ENCODE peak calls at places on chromosome 22, in four cellular contexts. V is GM23248, H is fibroblast of lung, Q is SK-N-SH. Y is an unnamed sample.

GRCh38 chr22:42696331-42696967 is 24.2 kb downstream of the A4GALT start:
- DNase-seq in Q (no peak), V (no peak), H (no peak), Y (no peak)

GRCh38 chr22:38725900-38726655 is 20.3 kb downstream of the GTPBP1 start:
- DNase-seq in V (no peak), H (no peak), Q (no peak), Y (no peak)

GRCh38 chr22:25102722-25103121 is 96.9 kb upstream of the CRYBB3 start:
- DNase-seq in Q (no peak), H (no peak), V (no peak), Y (no peak)

GRCh38 chr22:38906024-38906423 is 34.0 kb upstream of the CBX6 start:
- DNase-seq in Q (no peak), V (no peak), H (no peak), Y (no peak)

GRCh38 chr22:46674367-46674781 is 54.2 kb downstream of the GRAMD4 start:
- DNase-seq in Q (no peak), H (no peak), V (no peak), Y (no peak)

GRCh38 chr22:44710474-44711235 is 8.7 kb downstream of the PRR5 start:
- DNase-seq in Q (no peak), H (no peak), V (no peak), Y (no peak)

GRCh38 chr22:39690901-39691620 is 120.5 kb downstream of the CACNA1I start:
- DNase-seq in Q (peak), V (peak), H (no peak), Y (peak)

GRCh38 chr22:25357606-25358420 is 138.4 kb downstream of the CRYBB2 start:
- DNase-seq in H (no peak), V (no peak), Q (no peak), Y (no peak)

GRCh38 chr22:38948181-38948940 is 9.0 kb upstream of the APOBEC3A start:
- DNase-seq in Q (no peak), V (no peak), H (no peak), Y (peak)

GRCh38 chr22:33110562-33111163 is 52.5 kb upstream of the SYN3 start:
- DNase-seq in Q (no peak), H (no peak), V (peak), Y (no peak)

GRCh38 chr22:37733625-37734401 is 37.0 kb downstream of the TRIOBP start:
- DNase-seq in Q (no peak), V (no peak), H (no peak), Y (no peak)

GRCh38 chr22:32847067-32847491 is 45.6 kb downstream of the TIMP3 start:
- DNase-seq in Q (no peak), H (no peak), V (peak), Y (no peak)

GRCh38 chr22:19271856-19272535 is 19.5 kb downstream of the CLTCL1 start:
- DNase-seq in V (no peak), Q (no peak), H (no peak), Y (no peak)

GRCh38 chr22:25555506-25556060 is 8.9 kb upstream of the GRK3 start:
- DNase-seq in H (no peak), Q (no peak), V (no peak), Y (no peak)

GRCh38 chr22:35578836-35579575 is 38.1 kb downstream of the MB start:
- DNase-seq in Q (no peak), H (no peak), V (no peak), Y (no peak)

GRCh38 chr22:37273126-37273845 is 9.0 kb upstream of the CYTH4 start:
- DNase-seq in H (peak), Q (no peak), V (peak), Y (no peak)

GRCh38 chr22:33362702-33363101 is 304.5 kb upstream of the SYN3 start:
- DNase-seq in V (no peak), H (no peak), Q (no peak), Y (no peak)

GRCh38 chr22:45329536-45329936 is 19.8 kb downstream of the FAM118A start:
- DNase-seq in Q (peak), H (no peak), V (no peak), Y (no peak)

GRCh38 chr22:33539902-33540751 is 380.1 kb downstream of the LARGE1 start:
- DNase-seq in V (peak), H (peak), Q (no peak), Y (no peak)

GRCh38 chr22:22721681-22722309 is 77.4 kb downstream of the GGTLC2 start:
- DNase-seq in Q (no peak), H (peak), V (peak), Y (no peak)

GRCh38 chr22:44100411-44100810 is 76.3 kb downstream of the PARVB start:
- DNase-seq in H (no peak), V (no peak), Q (no peak), Y (no peak)

GRCh38 chr22:50210378-50211139 is 9.7 kb downstream of the SELENOO start:
- DNase-seq in H (no peak), V (no peak), Q (no peak), Y (no peak)
- H2AFZ ChIP-seq in H (no peak), V (no peak), Q (no peak), Y (no peak)

GRCh38 chr22:27711756-27712155 is 89.8 kb downstream of the MN1 start:
- DNase-seq in Q (no peak), H (no peak), V (no peak), Y (no peak)

GRCh38 chr22:27717094-27717493 is 84.5 kb downstream of the MN1 start:
- DNase-seq in V (no peak), Q (no peak), H (no peak), Y (no peak)

GRCh38 chr22:27716074-27716473 is 85.5 kb downstream of the MN1 start:
- DNase-seq in V (no peak), H (no peak), Q (no peak), Y (no peak)

GRCh38 chr22:27714076-27714475 is 87.5 kb downstream of the MN1 start:
- DNase-seq in H (no peak), V (no peak), Q (no peak), Y (no peak)

DNA sequence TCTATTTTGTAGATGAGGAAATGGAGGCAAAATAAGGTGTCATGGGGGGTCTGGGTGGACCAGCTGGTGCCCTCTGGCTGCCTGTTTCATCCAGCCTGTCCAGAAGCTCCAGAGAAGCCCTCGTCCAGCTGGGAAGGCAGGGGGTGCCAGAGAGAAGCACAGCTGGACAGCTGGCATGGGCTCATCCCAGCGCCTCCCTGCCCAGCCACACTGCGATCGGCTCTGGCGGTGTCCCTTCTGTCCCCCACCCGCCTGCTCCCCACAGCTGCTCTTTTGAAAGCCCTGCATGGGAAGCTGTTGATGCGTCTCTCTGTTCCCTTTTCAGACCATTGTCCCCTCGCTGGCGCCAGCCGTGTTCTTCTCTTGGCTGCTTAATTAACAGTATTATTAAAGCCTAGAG is 86.5 kb downstream of the MN1 start:
- DNase-seq in V (no peak), H (no peak), Q (peak), Y (peak)
- H3K4me2 ChIP-seq in V (no peak), H (no peak), Q (no peak), Y (peak)

DNA sequence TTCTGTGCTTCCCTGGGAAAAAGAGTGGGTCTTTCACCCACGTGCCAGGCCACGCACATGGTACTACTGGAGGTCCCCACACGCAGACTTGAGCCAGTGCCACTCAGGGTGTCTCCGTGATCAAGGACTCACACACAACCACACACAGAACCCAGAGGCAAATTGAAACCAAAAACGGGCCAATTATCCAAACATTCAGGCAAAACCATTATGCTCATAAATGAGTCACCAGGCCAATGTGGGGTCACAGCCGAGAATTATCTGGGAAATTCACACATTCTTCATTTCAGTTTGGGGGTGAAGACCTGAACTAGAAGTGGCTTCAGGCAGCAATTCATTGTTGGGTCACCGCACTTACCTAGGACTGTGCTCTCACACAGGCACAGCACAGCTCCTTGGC is 28.1 kb downstream of the ADA2 start:
- DNase-seq in Q (no peak), V (peak), H (peak), Y (no peak)
- H2AFZ ChIP-seq in Q (no peak), V (peak), H (peak), Y (no peak)

DNA sequence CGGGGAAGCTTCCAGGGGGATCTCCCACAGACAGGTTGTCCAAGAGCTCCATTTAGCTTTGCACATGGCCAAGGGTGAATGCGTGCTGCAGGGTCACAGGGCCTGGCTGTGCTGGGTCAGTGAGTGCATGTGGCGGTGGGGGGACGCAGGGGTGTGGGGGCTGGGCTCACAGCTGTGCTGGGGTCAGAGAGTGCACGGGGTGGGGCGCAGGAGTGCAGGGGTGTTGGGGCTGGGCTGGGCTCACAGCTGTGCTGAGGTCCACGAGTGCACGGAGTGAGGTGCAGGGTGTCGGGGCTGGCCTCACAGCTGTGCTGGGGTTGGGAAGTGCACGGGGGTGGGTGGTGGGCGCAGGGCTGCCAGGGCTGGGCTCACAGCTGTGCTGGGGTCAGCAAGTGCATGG is 557.7 kb downstream of the BRD1 start:
- DNase-seq in Q (no peak), H (no peak), V (no peak), Y (peak)
- H3K4me2 ChIP-seq in Q (no peak), H (no peak), V (no peak), Y (peak)

Y was measured in neural progenitor cell.